ENCODE peak calls at places on chromosomes 4 and X, in eight cellular contexts. One of them, this sample, is unnamed.

GRCh38 chr4:95551653-95552052 is 2.9 kb upstream of the UNC5C start:
- DNase-seq in lower lobe of right lung: no peak
- DNase-seq in upper lobe of right lung: no peak
- DNase-seq in PC-3: no peak
- DNase-seq in aorta: no peak
- DNase-seq in tibial nerve: no peak
- DNase-seq in body of pancreas: no peak
- DNase-seq in MM.1S: no peak
- DNase-seq in this sample: no peak

GRCh38 chr4:44722001-44722400 is 4.4 kb downstream of the GNPDA2 start:
- DNase-seq in MM.1S: no peak
- DNase-seq in PC-3: no peak
- DNase-seq in body of pancreas: no peak
- DNase-seq in lower lobe of right lung: no peak
- DNase-seq in tibial nerve: no peak
- DNase-seq in aorta: no peak
- DNase-seq in upper lobe of right lung: no peak
- DNase-seq in this sample: no peak

GRCh38 chr4:188781655-188782054 is 642.4 kb downstream of the TRIML1 start:
- DNase-seq in PC-3: peak
- DNase-seq in MM.1S: peak
- DNase-seq in aorta: no peak
- DNase-seq in tibial nerve: no peak
- DNase-seq in body of pancreas: no peak
- DNase-seq in lower lobe of right lung: no peak
- DNase-seq in upper lobe of right lung: no peak
- DNase-seq in this sample: no peak

GRCh38 chr4:119152741-119153140 is 17.1 kb downstream of the MYOZ2 start:
- DNase-seq in body of pancreas: no peak
- DNase-seq in MM.1S: no peak
- DNase-seq in aorta: no peak
- DNase-seq in PC-3: no peak
- DNase-seq in tibial nerve: no peak
- DNase-seq in upper lobe of right lung: no peak
- DNase-seq in lower lobe of right lung: no peak
- DNase-seq in this sample: no peak

GRCh38 chrX:131795442-131796229 is 227.5 kb upstream of the STK26 start:
- DNase-seq in body of pancreas: peak
- DNase-seq in upper lobe of right lung: no peak
- DNase-seq in MM.1S: no peak
- DNase-seq in tibial nerve: no peak
- DNase-seq in lower lobe of right lung: no peak
- DNase-seq in PC-3: no peak
- DNase-seq in aorta: no peak
- DNase-seq in this sample: no peak

GRCh38 chr4:40515037-40515397 is 114.6 kb downstream of the RBM47 start:
- DNase-seq in body of pancreas: no peak
- DNase-seq in MM.1S: no peak
- DNase-seq in PC-3: peak
- DNase-seq in tibial nerve: no peak
- DNase-seq in upper lobe of right lung: no peak
- DNase-seq in aorta: no peak
- DNase-seq in lower lobe of right lung: no peak
- DNase-seq in this sample: no peak

GRCh38 chrX:110316351-110317078 is 1.4 kb downstream of the AMMECR1 start:
- DNase-seq in lower lobe of right lung: no peak
- DNase-seq in MM.1S: peak
- DNase-seq in upper lobe of right lung: no peak
- DNase-seq in PC-3: no peak
- DNase-seq in tibial nerve: no peak
- DNase-seq in body of pancreas: no peak
- DNase-seq in aorta: no peak
- DNase-seq in this sample: peak

GRCh38 chrX:111868726-111869638 is 7.0 kb upstream of the TRPC5OS start:
- DNase-seq in upper lobe of right lung: no peak
- DNase-seq in PC-3: peak
- DNase-seq in MM.1S: peak
- DNase-seq in tibial nerve: no peak
- DNase-seq in lower lobe of right lung: no peak
- DNase-seq in aorta: no peak
- DNase-seq in body of pancreas: no peak
- DNase-seq in this sample: no peak

GRCh38 chr4:77817304-77818076 is 1.7 kb downstream of the CNOT6L start:
- DNase-seq in body of pancreas: peak
- DNase-seq in aorta: no peak
- DNase-seq in MM.1S: peak
- DNase-seq in PC-3: no peak
- DNase-seq in upper lobe of right lung: no peak
- DNase-seq in tibial nerve: no peak
- DNase-seq in lower lobe of right lung: no peak
- DNase-seq in this sample: no peak

GRCh38 chrX:123960956-123961267 is 594 bp upstream of the STAG2 start:
- DNase-seq in MM.1S: no peak
- DNase-seq in aorta: no peak
- DNase-seq in PC-3: no peak
- DNase-seq in tibial nerve: no peak
- DNase-seq in upper lobe of right lung: no peak
- DNase-seq in body of pancreas: no peak
- DNase-seq in lower lobe of right lung: no peak
- DNase-seq in this sample: no peak

GRCh38 chr4:145130788-145131398 is 32.8 kb downstream of the ABCE1 start:
- DNase-seq in tibial nerve: no peak
- DNase-seq in aorta: no peak
- DNase-seq in MM.1S: no peak
- DNase-seq in lower lobe of right lung: no peak
- DNase-seq in PC-3: peak
- DNase-seq in body of pancreas: no peak
- DNase-seq in upper lobe of right lung: no peak
- DNase-seq in this sample: no peak

GRCh38 chr4:41750624-41751324 is 2.2 kb upstream of the PHOX2B start:
- DNase-seq in tibial nerve: no peak
- DNase-seq in aorta: no peak
- DNase-seq in upper lobe of right lung: no peak
- DNase-seq in MM.1S: no peak
- DNase-seq in lower lobe of right lung: no peak
- DNase-seq in PC-3: no peak
- DNase-seq in body of pancreas: no peak
- DNase-seq in this sample: no peak

GRCh38 chr4:38957239-38957815 is 74.9 kb downstream of the TMEM156 start:
- DNase-seq in lower lobe of right lung: no peak
- DNase-seq in tibial nerve: no peak
- DNase-seq in aorta: no peak
- DNase-seq in body of pancreas: no peak
- DNase-seq in PC-3: no peak
- DNase-seq in MM.1S: peak
- DNase-seq in upper lobe of right lung: no peak
- DNase-seq in this sample: no peak

GRCh38 chr4:53100801-53101581 is 238.9 kb downstream of the RASL11B start:
- DNase-seq in aorta: no peak
- DNase-seq in MM.1S: no peak
- DNase-seq in PC-3: peak
- DNase-seq in upper lobe of right lung: no peak
- DNase-seq in lower lobe of right lung: no peak
- DNase-seq in body of pancreas: no peak
- DNase-seq in tibial nerve: no peak
- DNase-seq in this sample: no peak

GRCh38 chrX:108464604-108465003 is 25.0 kb downstream of the COL4A5 start:
- DNase-seq in lower lobe of right lung: no peak
- DNase-seq in tibial nerve: no peak
- DNase-seq in PC-3: no peak
- DNase-seq in aorta: no peak
- DNase-seq in body of pancreas: no peak
- DNase-seq in upper lobe of right lung: no peak
- DNase-seq in MM.1S: no peak
- DNase-seq in this sample: no peak

GRCh38 chr4:138233313-138233712 is 8.8 kb downstream of the SLC7A11 start:
- DNase-seq in lower lobe of right lung: no peak
- DNase-seq in PC-3: no peak
- DNase-seq in aorta: no peak
- DNase-seq in body of pancreas: no peak
- DNase-seq in MM.1S: no peak
- DNase-seq in tibial nerve: no peak
- DNase-seq in upper lobe of right lung: no peak
- DNase-seq in this sample: no peak

GRCh38 chrX:68416592-68416991 is 16.7 kb downstream of the OPHN1 start:
- DNase-seq in PC-3: peak
- DNase-seq in body of pancreas: no peak
- DNase-seq in MM.1S: no peak
- DNase-seq in upper lobe of right lung: no peak
- DNase-seq in tibial nerve: no peak
- DNase-seq in aorta: no peak
- DNase-seq in lower lobe of right lung: no peak
- DNase-seq in this sample: no peak

GRCh38 chr4:15805583-15806517 is 27.7 kb downstream of the CD38 start:
- DNase-seq in lower lobe of right lung: no peak
- DNase-seq in body of pancreas: peak
- DNase-seq in PC-3: peak
- DNase-seq in upper lobe of right lung: no peak
- DNase-seq in aorta: no peak
- DNase-seq in MM.1S: peak
- DNase-seq in tibial nerve: no peak
- DNase-seq in this sample: no peak

GRCh38 chr4:4686396-4686795 is 144.5 kb upstream of the STX18 start:
- DNase-seq in upper lobe of right lung: no peak
- DNase-seq in aorta: no peak
- DNase-seq in lower lobe of right lung: no peak
- DNase-seq in tibial nerve: no peak
- DNase-seq in PC-3: no peak
- DNase-seq in body of pancreas: no peak
- DNase-seq in MM.1S: no peak
- DNase-seq in this sample: no peak

GRCh38 chr4:181950372-181951127 is 292.7 kb upstream of the TENM3 start:
- DNase-seq in upper lobe of right lung: no peak
- DNase-seq in body of pancreas: no peak
- DNase-seq in tibial nerve: no peak
- DNase-seq in aorta: no peak
- DNase-seq in lower lobe of right lung: no peak
- DNase-seq in PC-3: no peak
- DNase-seq in MM.1S: no peak
- DNase-seq in this sample: no peak
- H3K27ac ChIP-seq in upper lobe of right lung: no peak
- H3K27ac ChIP-seq in body of pancreas: no peak
- H3K27ac ChIP-seq in tibial nerve: no peak
- H3K27ac ChIP-seq in aorta: no peak
- H3K27ac ChIP-seq in lower lobe of right lung: no peak
- H3K27ac ChIP-seq in PC-3: no peak
- H3K27ac ChIP-seq in MM.1S: no peak
- H3K27ac ChIP-seq in this sample: no peak

GRCh38 chr4:183172881-183173280 is 73.8 kb downstream of the WWC2 start:
- DNase-seq in tibial nerve: no peak
- DNase-seq in aorta: no peak
- DNase-seq in lower lobe of right lung: no peak
- DNase-seq in PC-3: no peak
- DNase-seq in upper lobe of right lung: no peak
- DNase-seq in body of pancreas: no peak
- DNase-seq in MM.1S: no peak
- DNase-seq in this sample: no peak
- H3K27ac ChIP-seq in tibial nerve: no peak
- H3K27ac ChIP-seq in aorta: no peak
- H3K27ac ChIP-seq in lower lobe of right lung: no peak
- H3K27ac ChIP-seq in PC-3: no peak
- H3K27ac ChIP-seq in upper lobe of right lung: no peak
- H3K27ac ChIP-seq in body of pancreas: peak
- H3K27ac ChIP-seq in MM.1S: no peak
- H3K27ac ChIP-seq in this sample: no peak

GRCh38 chr4:3485882-3486555 is 22.9 kb downstream of the DOK7 start:
- DNase-seq in upper lobe of right lung: no peak
- DNase-seq in PC-3: no peak
- DNase-seq in MM.1S: no peak
- DNase-seq in lower lobe of right lung: no peak
- DNase-seq in body of pancreas: no peak
- DNase-seq in aorta: no peak
- DNase-seq in tibial nerve: no peak
- DNase-seq in this sample: no peak

GRCh38 chr4:3485011-3485881 is 22.1 kb downstream of the DOK7 start:
- DNase-seq in tibial nerve: no peak
- DNase-seq in PC-3: peak
- DNase-seq in aorta: no peak
- DNase-seq in upper lobe of right lung: no peak
- DNase-seq in lower lobe of right lung: no peak
- DNase-seq in MM.1S: no peak
- DNase-seq in body of pancreas: no peak
- DNase-seq in this sample: no peak

GRCh38 chr4:3482707-3483106 is 19.6 kb downstream of the DOK7 start:
- DNase-seq in PC-3: no peak
- DNase-seq in lower lobe of right lung: no peak
- DNase-seq in body of pancreas: no peak
- DNase-seq in MM.1S: no peak
- DNase-seq in upper lobe of right lung: no peak
- DNase-seq in tibial nerve: no peak
- DNase-seq in aorta: no peak
- DNase-seq in this sample: no peak

GRCh38 chr4:3483471-3483921 is 20.4 kb downstream of the DOK7 start:
- DNase-seq in lower lobe of right lung: no peak
- DNase-seq in upper lobe of right lung: no peak
- DNase-seq in MM.1S: no peak
- DNase-seq in tibial nerve: no peak
- DNase-seq in aorta: peak
- DNase-seq in body of pancreas: no peak
- DNase-seq in PC-3: peak
- DNase-seq in this sample: no peak

GRCh38 chr4:3484057-3484973 is 21.2 kb downstream of the DOK7 start:
- DNase-seq in tibial nerve: no peak
- DNase-seq in aorta: peak
- DNase-seq in MM.1S: no peak
- DNase-seq in lower lobe of right lung: no peak
- DNase-seq in PC-3: peak
- DNase-seq in upper lobe of right lung: no peak
- DNase-seq in body of pancreas: peak
- DNase-seq in this sample: no peak
- H3K27ac ChIP-seq in tibial nerve: no peak
- H3K27ac ChIP-seq in aorta: peak
- H3K27ac ChIP-seq in MM.1S: no peak
- H3K27ac ChIP-seq in lower lobe of right lung: no peak
- H3K27ac ChIP-seq in PC-3: peak
- H3K27ac ChIP-seq in upper lobe of right lung: no peak
- H3K27ac ChIP-seq in body of pancreas: no peak
- H3K27ac ChIP-seq in this sample: no peak

DNA sequence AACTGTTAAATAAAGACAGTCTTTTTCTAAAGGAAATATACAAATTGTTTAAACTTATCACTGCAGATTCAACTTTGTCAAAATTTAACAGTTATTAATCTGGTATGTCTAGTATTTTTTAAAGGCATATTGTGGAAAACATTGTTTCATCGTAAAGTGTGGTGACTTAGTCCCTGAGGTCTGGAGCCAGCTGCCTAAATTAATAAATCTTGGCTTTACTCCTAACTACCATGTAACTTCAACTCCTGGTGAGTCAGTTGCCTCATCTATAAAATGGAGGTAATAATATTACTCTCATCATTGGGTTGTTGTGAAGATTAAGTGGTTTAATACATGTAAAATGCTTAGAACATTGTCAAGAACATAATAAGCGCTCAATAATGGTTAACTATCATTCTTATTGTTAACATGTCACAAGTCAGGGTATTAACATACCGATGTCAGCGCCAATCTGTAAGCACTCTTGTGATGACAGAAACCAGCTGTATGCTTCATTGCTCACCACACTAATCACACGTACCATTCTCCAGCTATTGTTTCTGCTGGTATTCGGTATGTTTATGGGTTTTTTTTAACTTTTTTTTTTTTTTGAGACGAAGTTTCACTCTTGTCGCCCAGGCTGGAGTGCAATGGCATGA is 14.1 kb upstream of the SMIM43 start:
- DNase-seq in MM.1S: no peak
- DNase-seq in lower lobe of right lung: no peak
- DNase-seq in PC-3: no peak
- DNase-seq in body of pancreas: no peak
- DNase-seq in aorta: no peak
- DNase-seq in tibial nerve: no peak
- DNase-seq in upper lobe of right lung: no peak
- DNase-seq in this sample: no peak
- H3K27ac ChIP-seq in MM.1S: no peak
- H3K27ac ChIP-seq in lower lobe of right lung: no peak
- H3K27ac ChIP-seq in PC-3: no peak
- H3K27ac ChIP-seq in body of pancreas: no peak
- H3K27ac ChIP-seq in aorta: no peak
- H3K27ac ChIP-seq in tibial nerve: no peak
- H3K27ac ChIP-seq in upper lobe of right lung: no peak
- H3K27ac ChIP-seq in this sample: no peak